ENCODE peak calls at places on chromosomes 16 and 17, in six cellular contexts. Z, F, W, T, S and Y are unnamed samples.

GRCh38 chr17:45722161-45722560 is 62.0 kb upstream of the CRHR1 start:
- DNase-seq in S (no peak), Z (peak; percentile 5), F (no peak), T (no peak), W (no peak), Y (no peak)

GRCh38 chr16:14301150-14302030 is 230.3 kb downstream of the MRTFB start:
- DNase-seq in F (no peak), W (peak; percentile 42), Z (no peak), T (no peak), S (no peak), Y (no peak)

GRCh38 chr16:30839523-30840227 is 52.7 kb upstream of the ZNF629 start:
- DNase-seq in S (no peak), T (no peak), F (no peak), W (peak; percentile 50), Z (no peak), Y (no peak)

GRCh38 chr16:54240180-54241125 is 46.1 kb downstream of the IRX3 start:
- DNase-seq in S (no peak), Z (no peak), F (no peak), T (no peak), W (no peak), Y (no peak)

GRCh38 chr16:47156816-47157215 is 13.1 kb upstream of the NETO2 start:
- DNase-seq in T (no peak), F (no peak), Z (no peak), S (no peak), W (no peak), Y (peak; percentile 11)

GRCh38 chr17:30376621-30377452 is 1.9 kb upstream of the CPD start:
- DNase-seq in W (no peak), T (no peak), F (peak; percentile 51), Z (peak; percentile 87), S (no peak), Y (peak; percentile 18)

GRCh38 chr17:80592243-80592642 is 47.6 kb downstream of the RPTOR start:
- DNase-seq in Z (no peak), S (no peak), T (no peak), W (no peak), F (no peak), Y (no peak)

GRCh38 chr17:71109697-71110096 is 940.4 kb downstream of the KCNJ2 start:
- DNase-seq in F (no peak), W (no peak), S (no peak), Z (no peak), T (no peak), Y (no peak)

DNA sequence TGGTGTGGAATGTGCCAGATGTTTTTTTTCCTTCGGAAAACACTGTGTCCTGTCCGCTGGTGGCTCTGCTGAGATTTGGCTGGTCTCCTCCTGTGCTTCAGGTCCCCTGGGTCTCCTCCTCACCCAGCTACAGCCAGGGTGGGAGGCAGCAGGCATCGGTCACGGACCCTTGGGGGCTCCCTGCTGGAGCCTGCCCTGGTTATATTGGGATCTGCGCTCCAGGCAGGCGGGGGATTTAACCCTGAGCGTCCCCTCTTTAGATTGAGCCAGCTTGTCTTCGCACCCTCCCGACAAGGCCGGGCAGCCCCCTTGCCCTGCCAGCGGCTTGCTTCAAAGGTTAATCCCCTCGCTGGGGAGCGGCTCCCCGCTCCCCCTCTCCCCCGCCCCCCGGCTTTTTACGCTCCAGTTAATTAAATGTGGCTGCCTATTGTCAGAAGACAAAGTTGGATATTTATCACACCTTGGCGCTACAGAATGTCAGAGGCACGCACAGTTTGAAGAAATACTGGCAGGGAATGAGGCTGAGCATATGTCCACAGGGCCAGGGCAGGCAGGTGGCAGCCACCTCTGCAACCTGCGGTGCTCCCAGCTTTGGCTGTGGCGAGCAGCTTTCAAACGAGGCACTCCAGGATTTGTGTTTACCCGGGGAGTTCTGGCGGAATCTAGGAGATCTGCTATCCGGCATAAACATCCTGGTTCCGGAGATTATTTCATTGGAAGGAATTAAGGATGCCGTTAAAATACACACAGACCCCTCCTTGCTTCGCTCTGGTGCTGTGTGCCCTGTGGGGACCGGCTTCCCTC is 38.2 kb upstream of the GSE1 start:
- DNase-seq in T (no peak), W (peak; percentile 53), F (no peak), S (no peak), Z (no peak), Y (no peak)
- H3K27ac ChIP-seq in T (no peak overlapping the region), W (peak overlapping the region; percentile 77), F (peak overlapping the region; percentile 76), S (peak overlapping the region; percentile 61), Z (no peak overlapping the region), Y (peak overlapping the region; percentile 84)

DNA sequence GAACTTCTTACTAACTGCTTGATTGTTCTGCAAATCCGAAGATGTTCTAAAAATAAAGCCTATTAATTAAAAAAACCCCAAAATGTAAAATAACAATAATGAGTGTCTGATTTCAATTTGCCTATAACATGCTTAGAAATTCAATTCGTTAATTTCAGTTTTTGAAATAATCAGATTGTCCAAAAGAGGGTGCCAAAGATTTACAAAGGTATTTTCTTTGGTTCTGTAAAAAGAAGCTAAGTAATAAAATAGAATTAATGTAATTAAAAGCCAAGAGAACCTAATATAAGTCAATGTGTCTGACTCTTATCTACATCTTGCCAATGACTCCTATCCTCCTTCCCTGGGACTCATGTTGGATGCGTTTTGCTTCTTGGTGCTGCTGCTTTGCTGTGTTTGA is 75.0 kb upstream of the CPHXL start:
- DNase-seq in W (no peak), T (no peak), S (no peak), F (no peak), Z (no peak), Y (no peak)
- TF ChIP-seq CTCF in W (no peak), T (no peak), S (peak; percentile 20), F (no peak), Z (peak; percentile 53), Y (no peak)

DNA sequence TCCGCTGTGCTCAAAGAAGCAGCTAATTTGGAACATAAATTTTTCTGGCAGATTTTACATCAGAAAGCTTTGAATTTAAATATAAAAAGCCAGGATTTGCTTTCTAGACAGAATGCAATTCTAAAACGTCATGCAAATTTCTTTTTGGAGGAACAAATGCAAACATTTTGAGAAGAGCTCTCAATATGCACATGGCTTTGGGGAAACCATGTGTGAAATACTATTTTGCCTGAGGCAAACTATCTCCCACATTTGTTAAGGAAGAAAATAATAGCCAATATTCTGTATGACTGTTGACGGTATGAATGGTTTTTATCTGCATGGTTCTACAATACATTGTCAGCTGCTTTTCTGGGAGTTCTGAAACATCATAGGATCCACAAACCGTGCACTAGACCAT is 320.0 kb upstream of the PSMD7 start:
- DNase-seq in Z (no peak), W (no peak), T (no peak), S (no peak), F (no peak), Y (no peak)
- TF ChIP-seq POLR2A in Z (no peak), W (no peak), T (no peak), S (no peak), F (no peak), Y (no peak)

DNA sequence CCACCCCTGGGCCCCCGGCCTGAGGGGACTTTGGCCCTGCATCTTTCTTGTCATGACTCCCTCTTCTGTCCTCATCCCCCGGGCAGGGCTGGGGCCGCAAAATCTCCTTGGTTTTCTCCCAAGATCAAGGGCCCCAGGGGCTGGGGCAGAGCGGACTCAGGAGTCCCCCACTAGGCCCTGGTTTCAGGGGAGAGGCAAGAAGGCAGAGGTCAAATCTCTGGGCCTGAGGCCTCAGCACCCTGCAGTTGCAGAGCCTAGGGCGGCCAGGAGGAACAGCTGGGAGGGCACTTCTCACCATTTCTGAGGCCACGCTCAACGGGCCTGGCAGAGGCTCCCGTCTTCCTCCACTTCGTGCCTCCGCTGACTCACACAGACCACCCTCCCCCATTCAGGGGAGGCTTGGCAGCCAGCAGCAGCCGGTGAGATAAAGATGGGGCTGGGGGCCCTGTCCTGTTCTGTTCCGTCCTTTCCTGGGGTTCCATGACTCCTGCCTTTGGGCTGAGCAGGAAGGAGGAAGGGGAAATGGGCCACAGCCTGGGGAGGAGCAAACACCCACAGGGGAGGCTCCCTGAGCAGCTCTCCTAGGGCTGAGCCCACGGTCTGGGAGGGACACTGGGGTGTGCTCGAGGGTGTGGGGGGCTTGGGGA is 12.4 kb downstream of the ZSCAN10 start:
- DNase-seq in Z (no peak), T (no peak), F (no peak), S (no peak), W (no peak), Y (no peak)
- H3K27ac ChIP-seq in Z (no peak overlapping the region), T (no peak overlapping the region), F (peak overlapping the region; percentile 84), S (peak overlapping the region; percentile 60), W (peak overlapping the region; percentile 69), Y (no peak overlapping the region)

GRCh38 chr16:12574721-12575120 is 229.0 kb downstream of the CPPED1 start:
- DNase-seq in F (no peak), S (no peak), W (no peak), Z (no peak), T (no peak), Y (no peak)

GRCh38 chr16:12575288-12575687 is 228.4 kb downstream of the CPPED1 start:
- DNase-seq in S (no peak), W (no peak), T (no peak), F (no peak), Z (no peak), Y (no peak)

GRCh38 chr16:12572316-12572985 is 231.2 kb downstream of the CPPED1 start:
- DNase-seq in F (no peak), T (no peak), S (no peak), Z (no peak), W (no peak), Y (no peak)

GRCh38 chr16:12573730-12574383 is 229.8 kb downstream of the CPPED1 start:
- DNase-seq in F (peak; percentile 36), W (peak; percentile 79), S (no peak), T (peak; percentile 47), Z (no peak), Y (no peak)

DNA sequence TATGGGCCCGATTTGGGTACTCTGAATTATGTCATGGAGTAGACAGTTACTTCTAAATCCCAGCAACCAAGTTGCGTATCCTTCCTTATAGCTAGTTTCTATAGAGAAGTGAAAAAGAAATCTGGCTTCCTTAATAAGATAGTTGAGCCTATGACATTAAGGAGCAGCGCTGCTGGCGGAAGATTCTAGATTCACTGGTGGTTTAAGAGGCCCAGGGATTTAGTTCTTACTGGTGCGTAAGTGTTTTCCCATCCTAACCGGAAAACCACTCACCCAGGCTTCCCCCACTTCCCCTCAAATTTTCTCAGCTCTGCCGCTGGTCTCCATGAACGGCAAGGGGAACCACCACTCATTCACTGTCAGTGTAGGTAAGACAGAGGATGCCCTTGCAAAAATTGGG is 230.4 kb downstream of the CPPED1 start:
- DNase-seq in T (no peak), S (peak; percentile 19), W (no peak), Z (no peak), F (no peak), Y (peak; percentile 54)
- TF ChIP-seq CTCF in T (no peak), S (no peak), W (no peak), Z (no peak), F (no peak), Y (no peak)

DNA sequence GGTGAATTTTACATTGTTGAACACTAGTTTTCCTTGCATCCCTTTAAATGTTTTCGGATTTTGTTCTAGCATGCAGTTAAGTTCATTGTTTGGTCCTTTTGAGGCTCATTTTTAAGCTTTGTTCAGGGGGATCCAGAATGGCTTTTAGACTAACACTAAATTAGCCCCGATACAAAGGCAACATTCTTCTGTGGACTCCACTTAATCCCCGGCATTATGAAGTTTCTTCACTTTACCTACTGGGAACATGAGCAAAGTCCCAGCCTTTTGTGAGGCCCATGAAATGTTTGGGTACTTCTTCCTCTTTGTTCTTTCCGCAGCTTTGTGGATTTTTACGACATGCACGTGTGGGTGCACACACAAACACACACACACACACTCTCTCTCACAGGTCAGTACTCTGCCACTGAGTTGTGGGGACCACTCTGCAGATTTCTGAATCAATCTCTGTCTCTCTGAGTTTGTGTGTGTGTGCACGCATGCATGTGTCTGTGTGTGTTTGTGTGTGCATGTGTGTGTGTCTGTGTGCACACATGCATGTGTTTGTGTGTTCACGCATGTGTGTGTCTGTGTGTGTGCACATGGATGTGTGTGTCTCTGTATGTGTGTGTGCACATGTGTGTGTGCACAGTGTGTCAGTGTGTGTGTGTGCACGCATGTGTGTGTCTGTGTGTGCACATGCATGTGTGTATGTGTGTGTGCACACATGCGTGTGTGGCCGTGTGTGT is 240.4 kb upstream of the TNRC6C start:
- DNase-seq in T (no peak), Z (no peak), W (no peak), F (no peak), S (no peak), Y (no peak)
- TF ChIP-seq POLR2A in T (no peak), Z (no peak), W (no peak), F (no peak), S (no peak), Y (no peak)

GRCh38 chr16:81558077-81558443 is 113.5 kb downstream of the CMIP start:
- DNase-seq in T (no peak), S (no peak), W (no peak), F (no peak), Z (no peak), Y (no peak)
- H3K27ac ChIP-seq in T (no peak overlapping the region), S (peak overlapping the region; percentile 94), W (peak overlapping the region; percentile 84), F (no peak overlapping the region), Z (no peak overlapping the region), Y (no peak overlapping the region)